ENCODE peak calls at places on chromosome 15, in five cellular contexts. T is heart right ventricle, V is NT2/D1, X is breast epithelium, M is A549. R is an unnamed sample.

GRCh38 chr15:25481208-25481862 is 42.5 kb upstream of the UBE3A start:
- DNase-seq in M (no peak), V (peak; percentile 20), T (no peak), X (no peak), R (no peak)

GRCh38 chr15:76972420-76973361 is 22.2 kb upstream of the PSTPIP1 start:
- DNase-seq in X (no peak), T (peak; percentile 56), M (no peak), V (no peak), R (no peak)

GRCh38 chr15:91311986-91312385 is 211.9 kb downstream of the SV2B start:
- DNase-seq in V (no peak), X (no peak), M (no peak), T (no peak), R (no peak)

GRCh38 chr15:50051811-50052419 is 67.1 kb downstream of the ATP8B4 start:
- DNase-seq in T (peak; percentile 64), M (peak; percentile 49), X (no peak), V (peak; percentile 23), R (peak; percentile 69)

GRCh38 chr15:34609658-34610057 is 26.2 kb upstream of the GOLGA8B start:
- DNase-seq in X (no peak), M (no peak), T (no peak), V (no peak), R (no peak)

GRCh38 chr15:88220443-88221186 is 35.9 kb downstream of the NTRK3 start:
- DNase-seq in X (no peak), M (no peak), T (no peak), V (no peak), R (no peak)

GRCh38 chr15:90552162-90552928 is 22.6 kb downstream of the CRTC3 start:
- DNase-seq in T (no peak), X (no peak), V (no peak), M (no peak), R (no peak)

GRCh38 chr15:64046347-64047153 is at the start of gene DAPK2:
- DNase-seq in X (no peak), M (peak; percentile 98), V (peak; percentile 36), T (peak; percentile 68), R (peak; percentile 80)

GRCh38 chr15:34986326-34987181 is 1.5 kb downstream of the ZNF770 start:
- DNase-seq in X (no peak), V (no peak), T (no peak), M (no peak), R (no peak)

GRCh38 chr15:89002281-89002761 is 85.9 kb upstream of the ABHD2 start:
- DNase-seq in M (peak; percentile 51), T (peak; percentile 45), X (no peak), V (no peak), R (no peak)

GRCh38 chr15:44500555-44500954 is 36.4 kb upstream of the EIF3J start:
- DNase-seq in V (no peak), M (no peak), X (no peak), T (no peak), R (no peak)

GRCh38 chr15:80942746-80943565 is 46.7 kb downstream of the MESD start:
- DNase-seq in V (no peak), T (peak; percentile 51), X (peak; percentile 60), M (no peak), R (no peak)

GRCh38 chr15:90813796-90814192 is 54.6 kb upstream of the FURIN start:
- DNase-seq in X (no peak), V (no peak), M (no peak), T (no peak), R (no peak)

GRCh38 chr15:43187544-43188155 is 2.4 kb downstream of the CCNDBP1 start:
- DNase-seq in X (no peak), T (no peak), V (no peak), M (peak; percentile 41), R (no peak)

GRCh38 chr15:66934315-66934930 is 131.0 kb upstream of the SMAD3 start:
- DNase-seq in M (no peak), T (no peak), X (no peak), V (no peak), R (no peak)
- H3K9me3 ChIP-seq in M (peaks cover 45% of the 10 kb centered on the region), T (peaks cover 5% of the 10 kb centered on the region), X (no peaks in the 10 kb centered on the region), V (peaks cover 43% of the 10 kb centered on the region), R (peaks cover 11% of the 10 kb centered on the region)

GRCh38 chr15:66839511-66840112 is 137.6 kb downstream of the SMAD6 start:
- DNase-seq in X (no peak), T (no peak), M (no peak), V (no peak), R (no peak)
- H3K4me1 ChIP-seq in X (no peaks in the 10 kb centered on the region), T (peaks cover 58% of the 10 kb centered on the region), M (peaks cover 34% of the 10 kb centered on the region), V (peaks cover 16% of the 10 kb centered on the region), R (peaks cover 12% of the 10 kb centered on the region)

GRCh38 chr15:73993211-73993994 is 1.1 kb upstream of the PML start:
- DNase-seq in M (no peak), T (no peak), V (no peak), X (no peak), R (no peak)
- H3K4me3 ChIP-seq in M (peak overlapping the region; percentile 98), T (peak overlapping the region; percentile 85), V (peak overlapping the region; percentile 72), X (no peak overlapping the region), R (no peak overlapping the region)

GRCh38 chr15:62610499-62610898 is 432.0 kb upstream of the TPM1 start:
- DNase-seq in M (no peak), V (no peak), T (no peak), X (no peak), R (no peak)
- H3K9me3 ChIP-seq in M (no peaks in the 10 kb centered on the region), V (no peaks in the 10 kb centered on the region), T (no peaks in the 10 kb centered on the region), X (no peaks in the 10 kb centered on the region), R (no peaks in the 10 kb centered on the region)

GRCh38 chr15:66766282-66767228 is 64.5 kb downstream of the SMAD6 start:
- DNase-seq in X (no peak), T (no peak), M (peak; percentile 67), V (no peak), R (no peak)
- H3K4me1 ChIP-seq in X (peaks cover 22% of the 10 kb centered on the region), T (peaks cover 78% of the 10 kb centered on the region), M (peaks cover 97% of the 10 kb centered on the region), V (peaks cover 20% of the 10 kb centered on the region), R (peaks cover 38% of the 10 kb centered on the region)

GRCh38 chr15:69297642-69298353 is 914 bp upstream of the PAQR5 start:
- DNase-seq in V (no peak), M (no peak), X (no peak), T (no peak), R (no peak)
- H3K4me3 ChIP-seq in V (peak overlapping the region; percentile 59), M (no peak overlapping the region), X (no peak overlapping the region), T (peak overlapping the region; percentile 72), R (no peak overlapping the region)

GRCh38 chr15:21262851-21263400 is 177.4 kb downstream of the POTEB3 start:
- DNase-seq in T (no peak), M (no peak), X (no peak), V (no peak), R (no peak)
- H3K9me3 ChIP-seq in T (no peaks in the 10 kb centered on the region), M (peaks cover 30% of the 10 kb centered on the region), X (peaks cover 7% of the 10 kb centered on the region), V (peaks cover 15% of the 10 kb centered on the region), R (peaks cover 19% of the 10 kb centered on the region)

GRCh38 chr15:78872155-78872971 is at the start of gene MORF4L1:
- DNase-seq in M (peak; percentile 89), V (peak; percentile 95), X (peak; percentile 95), T (peak; percentile 94), R (peak; percentile 99)

GRCh38 chr15:78873796-78874761 is 1.4 kb downstream of the MORF4L1 start:
- DNase-seq in T (peak; percentile 13), M (no peak), X (no peak), V (no peak), R (peak; percentile 95)

GRCh38 chr15:78878356-78878755 is 5.7 kb downstream of the MORF4L1 start:
- DNase-seq in V (no peak), X (no peak), M (no peak), T (no peak), R (no peak)

GRCh38 chr15:78872972-78873795 is 494 bp downstream of the MORF4L1 start:
- DNase-seq in M (peak; percentile 85), T (peak; percentile 81), X (peak; percentile 72), V (peak; percentile 95), R (peak; percentile 100)

DNA sequence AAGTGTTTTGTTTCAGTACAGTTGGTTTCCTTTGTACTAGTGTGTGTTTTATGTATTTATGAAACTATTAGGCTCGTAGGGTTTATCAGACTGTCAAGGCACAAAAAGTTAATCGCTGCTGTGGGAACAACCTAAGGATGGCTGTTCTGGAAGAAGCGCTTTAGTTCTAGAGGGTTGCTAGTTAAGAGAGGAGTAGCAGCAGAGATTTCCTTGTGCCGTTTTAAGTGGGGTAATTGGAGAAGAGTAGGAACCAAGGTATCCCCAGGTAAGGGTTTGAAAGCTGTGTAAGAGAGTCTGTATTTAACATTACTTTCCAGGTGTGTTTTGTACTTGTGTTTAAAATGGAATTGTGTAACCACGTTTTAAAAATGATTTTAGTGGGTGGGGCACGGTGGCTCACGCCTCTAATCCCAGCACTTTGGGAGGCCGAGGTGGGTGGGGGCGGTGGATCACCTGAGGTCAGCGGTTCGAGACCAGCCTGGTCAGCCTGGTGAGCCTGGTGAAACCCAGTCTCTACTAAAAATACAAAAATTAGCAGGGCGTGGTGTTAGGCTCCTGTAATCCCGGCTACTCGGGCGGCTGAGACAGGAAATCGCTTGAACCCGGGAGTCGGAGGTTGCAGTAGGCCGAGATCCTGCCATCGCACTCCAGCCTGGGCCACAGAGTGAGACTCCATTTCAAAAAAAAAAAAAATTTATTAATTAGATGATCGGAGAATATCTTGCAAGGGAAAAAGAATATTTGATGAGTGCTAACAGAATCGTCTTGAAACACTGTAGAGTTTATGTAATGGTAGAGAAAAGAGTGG is 2.6 kb downstream of the MORF4L1 start:
- DNase-seq in X (no peak), V (no peak), T (no peak), M (no peak), R (no peak)
- H3K4me1 ChIP-seq in X (peaks cover 3% of the 10 kb centered on the region), V (peaks cover 2% of the 10 kb centered on the region), T (peaks cover 68% of the 10 kb centered on the region), M (peaks cover 60% of the 10 kb centered on the region), R (peaks cover 48% of the 10 kb centered on the region)

GRCh38 chr15:74783808-74784175 is 1.9 kb downstream of the CSK start:
- DNase-seq in T (no peak), M (no peak), V (no peak), X (no peak), R (no peak)
- H3K4me3 ChIP-seq in T (peak overlapping the region; percentile 93), M (peak overlapping the region; percentile 97), V (no peak overlapping the region), X (peak overlapping the region; percentile 81), R (peak overlapping the region; percentile 66)

R was measured in HAP-1.